ENCODE peak calls at places on chromosomes 7 and 10, in seven cellular contexts. One of them, this sample, is unnamed.

GRCh38 chr7:28054531-28055160 is 125.9 kb downstream of the JAZF1 start:
- DNase-seq in AG04449: no peak
- DNase-seq in MM.1S: no peak
- DNase-seq in mesothelial cell of epicardium: no peak
- DNase-seq in GM06990: no peak
- DNase-seq in H9: no peak
- DNase-seq in HFFc6: no peak
- DNase-seq in this sample: no peak

GRCh38 chr7:155190608-155191536 is 106.8 kb upstream of the INSIG1 start:
- DNase-seq in AG04449: no peak
- DNase-seq in MM.1S: peak; percentile 39
- DNase-seq in mesothelial cell of epicardium: peak; percentile 90
- DNase-seq in GM06990: peak; percentile 51
- DNase-seq in H9: peak; percentile 68
- DNase-seq in HFFc6: peak; percentile 6
- DNase-seq in this sample: peak; percentile 74

GRCh38 chr10:31704195-31704594 is 224.4 kb downstream of the ARHGAP12 start:
- DNase-seq in AG04449: no peak
- DNase-seq in MM.1S: no peak
- DNase-seq in mesothelial cell of epicardium: no peak
- DNase-seq in GM06990: no peak
- DNase-seq in H9: no peak
- DNase-seq in HFFc6: no peak
- DNase-seq in this sample: no peak

GRCh38 chr7:108403597-108404217 is 52.5 kb downstream of the NRCAM start:
- DNase-seq in AG04449: no peak
- DNase-seq in MM.1S: no peak
- DNase-seq in mesothelial cell of epicardium: no peak
- DNase-seq in GM06990: no peak
- DNase-seq in H9: no peak
- DNase-seq in HFFc6: no peak
- DNase-seq in this sample: no peak

GRCh38 chr7:13949450-13949849 is 40.0 kb downstream of the ETV1 start:
- DNase-seq in AG04449: no peak
- DNase-seq in MM.1S: no peak
- DNase-seq in mesothelial cell of epicardium: no peak
- DNase-seq in GM06990: no peak
- DNase-seq in H9: no peak
- DNase-seq in HFFc6: no peak
- DNase-seq in this sample: no peak

GRCh38 chr10:46236537-46236887 is 50.3 kb upstream of the ANTXRL start:
- DNase-seq in AG04449: no peak
- DNase-seq in MM.1S: no peak
- DNase-seq in mesothelial cell of epicardium: peak; percentile 21
- DNase-seq in GM06990: no peak
- DNase-seq in H9: no peak
- DNase-seq in HFFc6: no peak
- DNase-seq in this sample: no peak

GRCh38 chr10:76397210-76397881 is 965.9 kb downstream of the LRMDA start:
- DNase-seq in AG04449: no peak
- DNase-seq in MM.1S: no peak
- DNase-seq in mesothelial cell of epicardium: no peak
- DNase-seq in GM06990: no peak
- DNase-seq in H9: no peak
- DNase-seq in HFFc6: no peak
- DNase-seq in this sample: no peak

GRCh38 chr10:69439813-69440506 is 11.3 kb upstream of the TSPAN15 start:
- DNase-seq in AG04449: no peak
- DNase-seq in MM.1S: no peak
- DNase-seq in mesothelial cell of epicardium: no peak
- DNase-seq in GM06990: no peak
- DNase-seq in H9: peak; percentile 45
- DNase-seq in HFFc6: peak; percentile 83
- DNase-seq in this sample: no peak

GRCh38 chr7:5351508-5352265 is 68.9 kb downstream of the SLC29A4 start:
- DNase-seq in AG04449: no peak
- DNase-seq in MM.1S: no peak
- DNase-seq in mesothelial cell of epicardium: no peak
- DNase-seq in GM06990: no peak
- DNase-seq in H9: no peak
- DNase-seq in HFFc6: no peak
- DNase-seq in this sample: no peak

GRCh38 chr10:92204238-92204637 is 86.6 kb downstream of the CPEB3 start:
- DNase-seq in AG04449: no peak
- DNase-seq in MM.1S: no peak
- DNase-seq in mesothelial cell of epicardium: no peak
- DNase-seq in GM06990: no peak
- DNase-seq in H9: no peak
- DNase-seq in HFFc6: no peak
- DNase-seq in this sample: no peak

GRCh38 chr7:135715055-135715522 is 12.9 kb downstream of the SLC13A4 start:
- DNase-seq in AG04449: no peak
- DNase-seq in MM.1S: no peak
- DNase-seq in mesothelial cell of epicardium: no peak
- DNase-seq in GM06990: no peak
- DNase-seq in H9: no peak
- DNase-seq in HFFc6: no peak
- DNase-seq in this sample: no peak

GRCh38 chr10:88651131-88651541 is 13.1 kb upstream of the LIPF start:
- DNase-seq in AG04449: peak; percentile 71
- DNase-seq in MM.1S: no peak
- DNase-seq in mesothelial cell of epicardium: no peak
- DNase-seq in GM06990: no peak
- DNase-seq in H9: no peak
- DNase-seq in HFFc6: peak; percentile 82
- DNase-seq in this sample: no peak

GRCh38 chr7:9600974-9601373 is 1167.6 kb downstream of the NXPH1 start:
- DNase-seq in AG04449: no peak
- DNase-seq in MM.1S: no peak
- DNase-seq in mesothelial cell of epicardium: no peak
- DNase-seq in GM06990: no peak
- DNase-seq in H9: peak; percentile 33
- DNase-seq in HFFc6: no peak
- DNase-seq in this sample: no peak

GRCh38 chr10:32072025-32072787 is 16.0 kb upstream of the KIF5B start:
- DNase-seq in AG04449: no peak
- DNase-seq in MM.1S: no peak
- DNase-seq in mesothelial cell of epicardium: no peak
- DNase-seq in GM06990: no peak
- DNase-seq in H9: no peak
- DNase-seq in HFFc6: no peak
- DNase-seq in this sample: no peak

GRCh38 chr10:104284783-104285182 is 15.8 kb downstream of the GSTO2 start:
- DNase-seq in AG04449: no peak
- DNase-seq in MM.1S: no peak
- DNase-seq in mesothelial cell of epicardium: no peak
- DNase-seq in GM06990: no peak
- DNase-seq in H9: no peak
- DNase-seq in HFFc6: no peak
- DNase-seq in this sample: no peak

GRCh38 chr10:49539320-49539885 is 482 bp upstream of the ERCC6 start:
- DNase-seq in AG04449: no peak
- DNase-seq in MM.1S: peak; percentile 37
- DNase-seq in mesothelial cell of epicardium: peak; percentile 52
- DNase-seq in GM06990: no peak
- DNase-seq in H9: peak; percentile 43
- DNase-seq in HFFc6: peak; percentile 42
- DNase-seq in this sample: peak; percentile 28

GRCh38 chr7:5390918-5391317 is 32.7 kb downstream of the TNRC18 start:
- DNase-seq in AG04449: no peak
- DNase-seq in MM.1S: no peak
- DNase-seq in mesothelial cell of epicardium: no peak
- DNase-seq in GM06990: no peak
- DNase-seq in H9: no peak
- DNase-seq in HFFc6: no peak
- DNase-seq in this sample: no peak

GRCh38 chr10:33223326-33224014 is 111.0 kb downstream of the NRP1 start:
- DNase-seq in AG04449: no peak
- DNase-seq in MM.1S: no peak
- DNase-seq in mesothelial cell of epicardium: no peak
- DNase-seq in GM06990: no peak
- DNase-seq in H9: no peak
- DNase-seq in HFFc6: no peak
- DNase-seq in this sample: no peak

GRCh38 chr10:82037076-82037475 is 162.1 kb downstream of the NRG3 start:
- DNase-seq in AG04449: no peak
- DNase-seq in MM.1S: no peak
- DNase-seq in mesothelial cell of epicardium: no peak
- DNase-seq in GM06990: no peak
- DNase-seq in H9: no peak
- DNase-seq in HFFc6: no peak
- DNase-seq in this sample: no peak

GRCh38 chr7:148334959-148335577 is 255.5 kb upstream of the C7orf33 start:
- DNase-seq in AG04449: no peak
- DNase-seq in MM.1S: no peak
- DNase-seq in mesothelial cell of epicardium: no peak
- DNase-seq in GM06990: no peak
- DNase-seq in H9: peak; percentile 46
- DNase-seq in HFFc6: no peak
- DNase-seq in this sample: no peak

GRCh38 chr7:92788559-92789183 is 47.7 kb downstream of the CDK6 start:
- DNase-seq in AG04449: no peak
- DNase-seq in MM.1S: no peak
- DNase-seq in mesothelial cell of epicardium: no peak
- DNase-seq in GM06990: no peak
- DNase-seq in H9: no peak
- DNase-seq in HFFc6: no peak
- DNase-seq in this sample: no peak

GRCh38 chr7:82595176-82595575 is 151.6 kb upstream of the CACNA2D1 start:
- DNase-seq in AG04449: no peak
- DNase-seq in MM.1S: no peak
- DNase-seq in mesothelial cell of epicardium: no peak
- DNase-seq in GM06990: no peak
- DNase-seq in H9: no peak
- DNase-seq in HFFc6: no peak
- DNase-seq in this sample: no peak

GRCh38 chr10:75295901-75296441 is 60.2 kb upstream of the COMTD1 start:
- DNase-seq in AG04449: no peak
- DNase-seq in MM.1S: no peak
- DNase-seq in mesothelial cell of epicardium: no peak
- DNase-seq in GM06990: no peak
- DNase-seq in H9: no peak
- DNase-seq in HFFc6: no peak
- DNase-seq in this sample: no peak

GRCh38 chr10:75294518-75294865 is 58.7 kb upstream of the COMTD1 start:
- DNase-seq in AG04449: no peak
- DNase-seq in MM.1S: no peak
- DNase-seq in mesothelial cell of epicardium: no peak
- DNase-seq in GM06990: no peak
- DNase-seq in H9: no peak
- DNase-seq in HFFc6: no peak
- DNase-seq in this sample: no peak

GRCh38 chr10:75293456-75293840 is 57.7 kb upstream of the COMTD1 start:
- DNase-seq in AG04449: no peak
- DNase-seq in MM.1S: no peak
- DNase-seq in mesothelial cell of epicardium: no peak
- DNase-seq in GM06990: no peak
- DNase-seq in H9: no peak
- DNase-seq in HFFc6: no peak
- DNase-seq in this sample: no peak

GRCh38 chr10:75294031-75294437 is 58.3 kb upstream of the COMTD1 start:
- DNase-seq in AG04449: no peak
- DNase-seq in MM.1S: no peak
- DNase-seq in mesothelial cell of epicardium: no peak
- DNase-seq in GM06990: no peak
- DNase-seq in H9: no peak
- DNase-seq in HFFc6: no peak
- DNase-seq in this sample: no peak

GRCh38 chr10:75294866-75295692 is 59.3 kb upstream of the COMTD1 start:
- DNase-seq in AG04449: peak; percentile 26
- DNase-seq in MM.1S: peak; percentile 72
- DNase-seq in mesothelial cell of epicardium: peak; percentile 86
- DNase-seq in GM06990: peak; percentile 42
- DNase-seq in H9: peak; percentile 64
- DNase-seq in HFFc6: peak; percentile 64
- DNase-seq in this sample: peak; percentile 69
- TF ChIP-seq CTCF in AG04449: peak; percentile 10
- TF ChIP-seq CTCF in MM.1S: peak; percentile 16
- TF ChIP-seq CTCF in mesothelial cell of epicardium: no peak
- TF ChIP-seq CTCF in GM06990: peak; percentile 17
- TF ChIP-seq CTCF in H9: peak; percentile 51
- TF ChIP-seq CTCF in HFFc6: peak; percentile 66
- TF ChIP-seq CTCF in this sample: peak; percentile 44

GRCh38 chr7:149799397-149800168 is 26.2 kb upstream of the ZNF467 start:
- DNase-seq in AG04449: no peak
- DNase-seq in MM.1S: peak; percentile 58
- DNase-seq in mesothelial cell of epicardium: peak; percentile 51
- DNase-seq in GM06990: no peak
- DNase-seq in H9: peak; percentile 79
- DNase-seq in HFFc6: no peak
- DNase-seq in this sample: no peak
- TF ChIP-seq CTCF in AG04449: no peak
- TF ChIP-seq CTCF in MM.1S: peak; percentile 95
- TF ChIP-seq CTCF in mesothelial cell of epicardium: peak; percentile 30
- TF ChIP-seq CTCF in GM06990: peak; percentile 81
- TF ChIP-seq CTCF in H9: peak; percentile 84
- TF ChIP-seq CTCF in HFFc6: peak; percentile 53
- TF ChIP-seq CTCF in this sample: peak; percentile 50

GRCh38 chr10:22805304-22805703 is 90.9 kb upstream of the PIP4K2A start:
- DNase-seq in AG04449: no peak
- DNase-seq in MM.1S: no peak
- DNase-seq in mesothelial cell of epicardium: no peak
- DNase-seq in GM06990: no peak
- DNase-seq in H9: no peak
- DNase-seq in HFFc6: peak; percentile 69
- DNase-seq in this sample: no peak
- TF ChIP-seq CTCF in AG04449: peak; percentile 8
- TF ChIP-seq CTCF in MM.1S: no peak
- TF ChIP-seq CTCF in mesothelial cell of epicardium: no peak
- TF ChIP-seq CTCF in GM06990: no peak
- TF ChIP-seq CTCF in H9: no peak
- TF ChIP-seq CTCF in HFFc6: peak; percentile 42
- TF ChIP-seq CTCF in this sample: no peak

GRCh38 chr7:16422100-16422430 is 727 bp upstream of the CRPPA start:
- DNase-seq in AG04449: no peak
- DNase-seq in MM.1S: no peak
- DNase-seq in mesothelial cell of epicardium: no peak
- DNase-seq in GM06990: no peak
- DNase-seq in H9: no peak
- DNase-seq in HFFc6: no peak
- DNase-seq in this sample: no peak

GRCh38 chr7:16421333-16422099 is at the start of gene CRPPA:
- DNase-seq in AG04449: no peak
- DNase-seq in MM.1S: peak; percentile 53
- DNase-seq in mesothelial cell of epicardium: peak; percentile 63
- DNase-seq in GM06990: no peak
- DNase-seq in H9: peak; percentile 55
- DNase-seq in HFFc6: peak; percentile 6
- DNase-seq in this sample: peak; percentile 44

GRCh38 chr7:16420329-16420648 is 1.0 kb downstream of the CRPPA start:
- DNase-seq in AG04449: no peak
- DNase-seq in MM.1S: no peak
- DNase-seq in mesothelial cell of epicardium: no peak
- DNase-seq in GM06990: no peak
- DNase-seq in H9: no peak
- DNase-seq in HFFc6: no peak
- DNase-seq in this sample: no peak

GRCh38 chr7:16419859-16420258 is 1.5 kb downstream of the CRPPA start:
- DNase-seq in AG04449: no peak
- DNase-seq in MM.1S: no peak
- DNase-seq in mesothelial cell of epicardium: no peak
- DNase-seq in GM06990: no peak
- DNase-seq in H9: no peak
- DNase-seq in HFFc6: no peak
- DNase-seq in this sample: no peak

GRCh38 chr7:16420649-16421332 is 547 bp downstream of the CRPPA start:
- DNase-seq in AG04449: no peak
- DNase-seq in MM.1S: peak; percentile 97
- DNase-seq in mesothelial cell of epicardium: peak; percentile 83
- DNase-seq in GM06990: no peak
- DNase-seq in H9: peak; percentile 86
- DNase-seq in HFFc6: peak; percentile 66
- DNase-seq in this sample: peak; percentile 74
- TF ChIP-seq CTCF in AG04449: peak; percentile 28
- TF ChIP-seq CTCF in MM.1S: peak; percentile 33
- TF ChIP-seq CTCF in mesothelial cell of epicardium: peak; percentile 17
- TF ChIP-seq CTCF in GM06990: no peak
- TF ChIP-seq CTCF in H9: peak; percentile 52
- TF ChIP-seq CTCF in HFFc6: peak; percentile 61
- TF ChIP-seq CTCF in this sample: peak; percentile 62

This sample was measured in neural crest cell.